ENCODE peak calls at places on chromosome 15, in ten cellular contexts. U, Q, O, L, X, R, F, J, N and C are unnamed samples.

GRCh38 chr15:25670025-25670554 is 193.0 kb downstream of the ATP10A start:
- DNase-seq in U (no peak), Q (no peak), O (peak), L (peak), X (peak), R (no peak), F (no peak), J (no peak), N (peak), C (peak)

GRCh38 chr15:78051622-78052405 is 25.7 kb downstream of the TBC1D2B start:
- DNase-seq in U (no peak), Q (peak), O (peak), L (no peak), X (peak), R (no peak), F (no peak), J (no peak), N (no peak), C (peak)

GRCh38 chr15:39243396-39243795 is 337.5 kb upstream of the THBS1 start:
- DNase-seq in U (no peak), Q (no peak), O (no peak), L (no peak), X (no peak), R (no peak), F (no peak), J (no peak), N (peak), C (no peak)

GRCh38 chr15:64333986-64334385 is 22.0 kb downstream of the CSNK1G1 start:
- DNase-seq in U (no peak), Q (no peak), O (no peak), L (no peak), X (no peak), R (no peak), F (no peak), J (no peak), N (peak), C (no peak)

GRCh38 chr15:77864211-77865105 is 213.1 kb downstream of the TBC1D2B start:
- DNase-seq in U (no peak), Q (no peak), O (no peak), L (no peak), X (no peak), R (no peak), F (no peak), J (no peak), N (no peak), C (no peak)

GRCh38 chr15:41116872-41117242 is 777 bp upstream of the INO80 start:
- DNase-seq in U (no peak), Q (no peak), O (no peak), L (no peak), X (no peak), R (no peak), F (no peak), J (no peak), N (no peak), C (no peak)

GRCh38 chr15:95304116-95304873 is 1026.2 kb upstream of the NR2F2 start:
- DNase-seq in U (no peak), Q (no peak), O (peak), L (no peak), X (no peak), R (no peak), F (no peak), J (no peak), N (peak), C (no peak)

GRCh38 chr15:49145651-49146609 is 9.5 kb downstream of the COPS2 start:
- DNase-seq in U (peak), Q (peak), O (peak), L (peak), X (no peak), R (no peak), F (peak), J (no peak), N (peak), C (no peak)

GRCh38 chr15:89379423-89379735 is 44.8 kb upstream of the POLG start:
- DNase-seq in U (no peak), Q (no peak), O (no peak), L (no peak), X (no peak), R (no peak), F (no peak), J (no peak), N (no peak), C (no peak)

GRCh38 chr15:81809543-81809942 is 236.3 kb downstream of the MEX3B start:
- DNase-seq in U (peak), Q (no peak), O (peak), L (peak), X (no peak), R (no peak), F (peak), J (no peak), N (peak), C (no peak)

GRCh38 chr15:27067175-27067574 is 96.2 kb downstream of the GABRG3 start:
- DNase-seq in U (no peak), Q (no peak), O (no peak), L (no peak), X (no peak), R (no peak), F (no peak), J (no peak), N (no peak), C (no peak)

GRCh38 chr15:90665288-90666134 is 51.6 kb upstream of the BLM start:
- DNase-seq in U (peak), Q (peak), O (peak), L (peak), X (no peak), R (no peak), F (no peak), J (peak), N (peak), C (no peak)

GRCh38 chr15:84740691-84741090 is 7.7 kb upstream of the ZNF592 start:
- DNase-seq in U (no peak), Q (no peak), O (no peak), L (no peak), X (no peak), R (no peak), F (no peak), J (no peak), N (no peak), C (no peak)

GRCh38 chr15:47715402-47715801 is 1.9 kb upstream of the SEMA6D start:
- DNase-seq in U (no peak), Q (no peak), O (no peak), L (no peak), X (no peak), R (no peak), F (no peak), J (no peak), N (no peak), C (no peak)

GRCh38 chr15:58275785-58276184 is 137.6 kb downstream of the AQP9 start:
- DNase-seq in U (no peak), Q (no peak), O (no peak), L (no peak), X (no peak), R (no peak), F (no peak), J (no peak), N (no peak), C (no peak)

GRCh38 chr15:93859176-93859575 is 372.2 kb upstream of the MCTP2 start:
- DNase-seq in U (no peak), Q (no peak), O (no peak), L (no peak), X (no peak), R (no peak), F (no peak), J (no peak), N (no peak), C (no peak)

GRCh38 chr15:74988007-74988800 is 7.2 kb upstream of the SCAMP5 start:
- DNase-seq in U (peak), Q (peak), O (peak), L (peak), X (peak), R (no peak), F (peak), J (no peak), N (no peak), C (no peak)

GRCh38 chr15:77650285-77650684 is 17.6 kb upstream of the LINGO1 start:
- DNase-seq in U (peak), Q (no peak), O (peak), L (peak), X (no peak), R (no peak), F (no peak), J (no peak), N (no peak), C (no peak)

GRCh38 chr15:50107591-50108408 is 11.2 kb downstream of the ATP8B4 start:
- DNase-seq in U (no peak), Q (no peak), O (no peak), L (no peak), X (no peak), R (no peak), F (peak), J (no peak), N (no peak), C (no peak)

GRCh38 chr15:79442911-79443310 is 10.8 kb downstream of the MINAR1 start:
- DNase-seq in U (no peak), Q (no peak), O (peak), L (no peak), X (no peak), R (no peak), F (no peak), J (no peak), N (no peak), C (no peak)

GRCh38 chr15:36465304-36465703 is 114.1 kb upstream of the CDIN1 start:
- DNase-seq in U (no peak), Q (no peak), O (no peak), L (no peak), X (no peak), R (no peak), F (no peak), J (no peak), N (no peak), C (no peak)

GRCh38 chr15:35329993-35330695 is 215.8 kb downstream of the DPH6 start:
- DNase-seq in U (no peak), Q (no peak), O (no peak), L (no peak), X (no peak), R (no peak), F (no peak), J (no peak), N (no peak), C (no peak)